ENCODE peak calls at places on chromosomes 4 and X, in seven cellular contexts. J is A549; S is CD8-positive, alpha-beta T cell; A is upper lobe of right lung; C is cardiac muscle cell; L is SK-N-SH; Z is tibial artery. F is an unnamed sample.

GRCh38 chr4:85409251-85409650 is 65.7 kb upstream of the ARHGAP24 start:
- DNase-seq in C (peak), Z (no peak), J (no peak), S (no peak), L (no peak), A (no peak), F (no peak)

GRCh38 chr4:115851918-115852766 is 738.7 kb upstream of the NDST4 start:
- DNase-seq in Z (peak), J (no peak), S (no peak), L (peak), A (no peak), C (no peak), F (peak)

GRCh38 chrX:4379071-4379470 is 665.6 kb upstream of the PRKX start:
- DNase-seq in L (no peak), J (no peak), Z (no peak), A (no peak), C (no peak), S (no peak), F (no peak)

GRCh38 chr4:149110499-149110898 is 668.3 kb upstream of the NR3C2 start:
- DNase-seq in C (no peak), L (no peak), J (no peak), S (no peak), A (no peak), Z (no peak), F (no peak)

GRCh38 chrX:119486745-119487144 is 18.5 kb downstream of the SLC25A5 start:
- DNase-seq in A (no peak), L (no peak), J (no peak), S (no peak), Z (no peak), C (no peak), F (no peak)

GRCh38 chrX:3145716-3146115 is 104.4 kb downstream of the ARSF start:
- DNase-seq in L (no peak), C (no peak), Z (no peak), A (no peak), S (no peak), J (no peak), F (no peak)

GRCh38 chrX:1435241-1435900 is 17.3 kb downstream of the ASMTL start:
- DNase-seq in C (no peak), A (peak), S (no peak), J (no peak), Z (peak), L (no peak), F (peak)

GRCh38 chr4:147017081-147017480 is 71.4 kb upstream of the TTC29 start:
- DNase-seq in J (no peak), C (peak), L (no peak), S (no peak), Z (no peak), A (no peak), F (no peak)

GRCh38 chr4:123325241-123325681 is 71.3 kb upstream of the SPRY1 start:
- DNase-seq in J (no peak), C (no peak), Z (no peak), S (no peak), A (no peak), L (no peak), F (no peak)

GRCh38 chr4:123449780-123450179 is 53.2 kb downstream of the SPRY1 start:
- DNase-seq in J (no peak), A (no peak), Z (no peak), L (no peak), S (no peak), C (peak), F (no peak)

GRCh38 chr4:140450352-140450751 is 22.9 kb upstream of the CLGN start:
- DNase-seq in L (no peak), C (no peak), A (no peak), S (no peak), J (no peak), Z (no peak), F (no peak)

GRCh38 chr4:169621754-169622481 is 1.5 kb downstream of the CLCN3 start:
- DNase-seq in A (no peak), C (peak), J (peak), Z (no peak), S (peak), L (peak), F (no peak)

GRCh38 chr4:74659576-74660411 is 134.5 kb downstream of the BTC start:
- DNase-seq in A (no peak), Z (no peak), L (no peak), J (peak), C (peak), S (no peak), F (no peak)

GRCh38 chrX:118552501-118552900 is 56.9 kb downstream of the DOCK11 start:
- DNase-seq in J (peak), S (no peak), L (no peak), A (no peak), Z (peak), C (peak), F (no peak)

GRCh38 chr4:176775326-176775725 is 17.4 kb downstream of the VEGFC start:
- DNase-seq in C (peak), J (no peak), A (no peak), L (no peak), Z (no peak), S (no peak), F (no peak)

GRCh38 chrX:83771664-83772063 is 89.3 kb upstream of the CYLC1 start:
- DNase-seq in S (no peak), Z (no peak), J (no peak), L (no peak), C (no peak), A (no peak), F (no peak)

GRCh38 chr4:10096976-10097330 is 19.6 kb downstream of the WDR1 start:
- DNase-seq in S (no peak), L (no peak), C (no peak), Z (no peak), J (no peak), A (no peak), F (no peak)

GRCh38 chr4:111641813-111642579 is 503.3 kb upstream of the FAM241A start:
- DNase-seq in C (peak), A (no peak), L (peak), Z (peak), S (no peak), J (peak), F (peak)

GRCh38 chrX:123923211-123923610 is 38.3 kb upstream of the STAG2 start:
- DNase-seq in S (no peak), L (no peak), Z (no peak), C (no peak), A (no peak), J (no peak), F (no peak)

GRCh38 chr4:34046580-34046979 is 2197.7 kb downstream of the ARAP2 start:
- DNase-seq in L (no peak), Z (no peak), S (no peak), J (peak), A (no peak), C (peak), F (no peak)

GRCh38 chr4:74845834-74846233 is 51.5 kb upstream of the BTC start:
- DNase-seq in J (no peak), S (no peak), L (no peak), A (no peak), C (no peak), Z (no peak), F (no peak)

GRCh38 chrX:121336831-121337421 is 289.5 kb downstream of the GLUD2 start:
- DNase-seq in L (no peak), Z (no peak), J (no peak), S (no peak), A (no peak), C (no peak), F (no peak)

DNA sequence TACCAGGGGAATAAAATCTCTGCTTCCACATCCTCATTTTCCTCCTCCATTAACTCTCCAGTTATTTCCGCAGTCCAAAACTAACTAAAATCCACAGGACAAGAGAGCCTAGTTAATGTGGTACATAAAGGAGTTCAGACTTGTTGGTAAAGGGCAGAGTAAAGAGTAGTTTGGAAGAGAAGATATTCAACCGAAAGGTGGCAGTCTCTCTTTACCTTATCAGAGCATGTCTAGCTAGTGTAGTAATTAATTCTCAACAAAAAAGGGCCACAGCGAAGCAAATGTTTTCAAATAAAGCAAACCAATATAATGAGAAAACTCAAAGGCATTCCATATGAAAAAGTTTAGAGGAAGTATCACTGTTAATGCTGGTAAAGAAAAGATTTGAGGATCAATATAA is 286.5 kb downstream of the GLUD2 start:
- DNase-seq in S (no peak), A (no peak), L (no peak), J (no peak), Z (no peak), C (no peak), F (no peak)
- TF ChIP-seq CTCF in S (no peak), A (no peak), L (peak), J (no peak), Z (no peak), C (no peak), F (peak)

DNA sequence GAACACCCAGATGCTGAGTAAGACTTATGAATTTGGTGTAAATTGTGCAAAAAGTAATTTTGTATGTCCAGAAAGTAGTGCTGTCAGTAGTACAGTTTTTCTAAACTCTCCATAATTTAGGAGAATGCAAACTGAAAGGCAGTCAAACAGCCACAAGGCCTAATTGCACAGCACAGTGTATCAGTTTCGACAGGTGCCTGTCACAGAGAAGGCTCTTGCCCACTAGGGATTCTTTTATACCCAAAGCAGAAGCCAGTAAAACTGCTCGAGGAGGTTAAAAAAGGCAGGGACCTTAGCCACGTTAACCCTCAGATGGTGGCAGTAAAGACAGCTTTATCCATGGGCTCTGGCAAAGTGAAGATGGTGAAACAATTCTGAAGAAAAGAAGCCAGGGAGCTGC is 69.4 kb upstream of the GATB start:
- DNase-seq in C (no peak), Z (no peak), A (no peak), S (no peak), J (no peak), L (no peak), F (no peak)
- H3K27ac ChIP-seq in C (no peak), Z (no peak), A (no peak), S (no peak), J (no peak), L (no peak), F (no peak)

GRCh38 chrX:7191681-7192110 is 43.7 kb upstream of the PUDP start:
- DNase-seq in J (no peak), C (no peak), A (no peak), S (no peak), Z (no peak), L (no peak), F (peak)
- TF ChIP-seq CTCF in J (no peak), C (no peak), A (no peak), S (no peak), Z (no peak), L (peak), F (peak)

DNA sequence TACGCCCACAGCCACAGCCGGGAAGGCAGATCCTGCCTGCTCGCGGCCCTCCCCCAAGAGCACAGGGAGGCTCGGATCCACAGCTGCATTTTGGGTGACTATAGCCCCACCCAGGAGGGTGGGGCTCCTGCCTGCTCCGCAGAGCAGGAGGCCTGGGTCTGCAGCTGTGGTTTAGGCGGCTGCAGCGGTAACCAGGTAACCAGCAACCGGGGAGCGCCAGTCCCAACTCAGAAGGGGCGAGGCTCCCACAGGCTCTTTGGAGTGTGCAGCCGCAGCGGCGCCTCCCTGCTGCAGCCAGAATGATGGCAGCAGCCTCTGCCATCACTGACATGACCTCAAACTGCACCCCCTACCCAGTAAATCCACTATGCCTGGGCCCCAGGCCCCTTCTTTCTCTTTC is 148.0 kb upstream of the F9 start:
- DNase-seq in J (no peak), C (no peak), L (no peak), A (no peak), S (no peak), Z (no peak), F (no peak)
- H3K27ac ChIP-seq in J (no peak), C (no peak), L (no peak), A (no peak), S (no peak), Z (no peak), F (no peak)

GRCh38 chrX:11113731-11114130 is 2.6 kb downstream of the HCCS start:
- DNase-seq in J (no peak), A (no peak), Z (no peak), S (no peak), L (no peak), C (no peak), F (no peak)

GRCh38 chrX:11111038-11111851 is at the start of gene HCCS:
- DNase-seq in A (peak), L (peak), C (peak), Z (peak), S (peak), J (peak), F (peak)

GRCh38 chrX:11108253-11108941 is 2.7 kb upstream of the HCCS start:
- DNase-seq in Z (no peak), J (no peak), C (no peak), A (no peak), L (no peak), S (no peak), F (no peak)

GRCh38 chrX:11109968-11110367 is 1.2 kb upstream of the HCCS start:
- DNase-seq in C (no peak), J (no peak), Z (no peak), A (no peak), S (no peak), L (no peak), F (no peak)

DNA sequence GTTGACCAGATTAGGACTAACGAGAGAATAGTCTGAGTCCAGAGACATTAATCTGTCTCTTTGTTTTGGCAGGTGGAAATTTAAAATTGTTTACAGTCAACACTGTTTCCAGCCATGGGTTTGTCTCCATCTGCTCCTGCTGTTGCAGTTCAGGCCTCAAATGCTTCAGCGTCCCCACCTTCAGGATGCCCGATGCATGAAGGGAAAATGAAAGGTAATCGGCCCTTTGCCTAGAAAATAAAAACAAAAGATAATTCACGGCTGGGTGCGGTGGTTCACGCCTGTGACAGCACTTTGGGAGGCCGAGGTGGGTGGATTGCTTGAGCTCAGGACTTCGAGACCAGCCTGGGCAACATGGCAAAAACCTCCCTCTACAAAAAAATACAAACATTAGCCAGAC is 815 bp downstream of the HCCS start:
- DNase-seq in L (no peak), S (no peak), Z (no peak), A (no peak), C (no peak), J (no peak), F (no peak)
- TF ChIP-seq CTCF in L (no peak), S (no peak), Z (no peak), A (no peak), C (no peak), J (no peak), F (no peak)

GRCh38 chrX:41559662-41560061 is 112.5 kb downstream of the NYX start:
- DNase-seq in S (peak), A (no peak), L (no peak), J (no peak), Z (no peak), C (peak), F (no peak)
- H3K27ac ChIP-seq in S (no peak), A (no peak), L (no peak), J (no peak), Z (peak), C (peak), F (no peak)

GRCh38 chr4:21887481-21887880 is 61.1 kb downstream of the KCNIP4 start:
- DNase-seq in A (no peak), J (no peak), L (no peak), Z (no peak), S (no peak), C (no peak), F (no peak)

GRCh38 chr4:21884615-21885014 is 64.0 kb downstream of the KCNIP4 start:
- DNase-seq in S (no peak), L (no peak), C (no peak), J (no peak), Z (no peak), A (no peak), F (no peak)

GRCh38 chr4:21885241-21885640 is 63.3 kb downstream of the KCNIP4 start:
- DNase-seq in J (no peak), A (no peak), Z (no peak), C (peak), L (no peak), S (no peak), F (no peak)

GRCh38 chr4:21885770-21886169 is 62.8 kb downstream of the KCNIP4 start:
- DNase-seq in J (no peak), Z (no peak), L (no peak), S (no peak), C (no peak), A (no peak), F (no peak)

GRCh38 chr4:21888195-21888976 is 60.2 kb downstream of the KCNIP4 start:
- DNase-seq in J (no peak), Z (no peak), A (no peak), L (no peak), C (peak), S (no peak), F (no peak)
- TF ChIP-seq CTCF in J (no peak), Z (no peak), A (no peak), L (no peak), C (no peak), S (no peak), F (no peak)

GRCh38 chr4:184313058-184313709 is 95.5 kb upstream of the ENPP6 start:
- DNase-seq in Z (no peak), L (no peak), A (no peak), C (no peak), S (no peak), J (no peak), F (no peak)
- H3K27ac ChIP-seq in Z (no peak), L (no peak), A (no peak), C (no peak), S (no peak), J (no peak), F (no peak)

F was measured in WERI-Rb-1.